ENCODE peak calls at places on chromosomes 13 and 19, in nine cellular contexts. D is CD8-positive, alpha-beta T cell; Z is AG10803; J is heart right ventricle; L is body of pancreas; I is NCI-H2081 treated with DMSO at 0.1 percent for 48 hours; A is head of caudate nucleus; M is lower lobe of right lung; C is GM13976. H is an unnamed sample.

GRCh38 chr13:46588019-46588418 is 35.0 kb downstream of the LRCH1 start:
- DNase-seq in D (no peak), M (no peak), I (no peak), L (no peak), A (no peak), J (no peak), C (no peak), Z (no peak), H (no peak)

GRCh38 chr13:33208290-33208990 is 77.1 kb downstream of the STARD13 start:
- DNase-seq in C (no peak), L (no peak), Z (no peak), I (no peak), J (no peak), A (no peak), M (no peak), D (no peak), H (no peak)

GRCh38 chr19:44846455-44847143 is 502 bp downstream of the NECTIN2 start:
- DNase-seq in D (no peak), C (no peak), J (peak), M (peak), Z (peak), A (no peak), I (no peak), L (peak), H (peak)

GRCh38 chr19:34964598-34964997 is 569 bp upstream of the ZNF792 start:
- DNase-seq in M (no peak), D (no peak), C (no peak), A (no peak), I (no peak), L (no peak), J (no peak), Z (no peak), H (no peak)

GRCh38 chr19:18202759-18203407 is 959 bp downstream of the RAB3A start:
- DNase-seq in A (peak), C (no peak), J (peak), L (peak), M (no peak), I (no peak), Z (no peak), D (no peak), H (peak)

GRCh38 chr13:26941345-26942174 is 181.0 kb upstream of the GPR12 start:
- DNase-seq in M (no peak), A (no peak), C (no peak), D (no peak), Z (peak), I (no peak), L (no peak), J (no peak), H (no peak)

GRCh38 chr19:44752816-44753618 is 4.5 kb downstream of the BCL3 start:
- DNase-seq in I (no peak), Z (peak), C (peak), L (peak), J (peak), A (peak), M (peak), D (peak), H (peak)

GRCh38 chr19:43265664-43266025 is 3.7 kb downstream of the PSG9 start:
- DNase-seq in M (no peak), Z (no peak), I (no peak), L (no peak), A (no peak), C (no peak), J (no peak), D (no peak), H (no peak)

GRCh38 chr19:16206046-16206605 is 8.4 kb downstream of the AP1M1 start:
- DNase-seq in M (no peak), J (no peak), Z (no peak), A (no peak), I (no peak), L (no peak), D (no peak), C (no peak), H (no peak)

GRCh38 chr13:20461481-20461859 is 64.2 kb downstream of the CRYL1 start:
- DNase-seq in A (no peak), J (no peak), L (no peak), M (no peak), I (no peak), C (no peak), Z (peak), D (no peak), H (no peak)

GRCh38 chr13:113836917-113837553 is 26.8 kb downstream of the GAS6 start:
- DNase-seq in D (no peak), J (peak), I (no peak), A (no peak), L (peak), M (peak), C (no peak), Z (peak), H (no peak)

GRCh38 chr19:47109541-47110375 is 3.8 kb downstream of the ZC3H4 start:
- DNase-seq in Z (peak), L (no peak), M (no peak), D (peak), I (no peak), C (no peak), A (no peak), J (no peak), H (peak)

GRCh38 chr19:48381178-48381950 is 10.0 kb downstream of the KDELR1 start:
- DNase-seq in J (no peak), C (no peak), Z (no peak), A (no peak), L (no peak), I (no peak), M (no peak), D (no peak), H (no peak)

GRCh38 chr13:78334059-78334458 is 269.3 kb downstream of the POU4F1 start:
- DNase-seq in D (no peak), Z (no peak), L (no peak), C (no peak), A (no peak), I (no peak), M (no peak), J (no peak), H (no peak)

GRCh38 chr19:40612831-40613668 is 11.9 kb downstream of the LTBP4 start:
- DNase-seq in M (peak), Z (no peak), J (no peak), I (no peak), D (peak), C (peak), L (peak), A (no peak), H (no peak)

GRCh38 chr13:113567681-113568080 is 16.9 kb upstream of the TFDP1 start:
- DNase-seq in L (no peak), D (no peak), I (no peak), C (no peak), J (no peak), M (no peak), Z (no peak), A (no peak), H (no peak)

GRCh38 chr19:45141203-45141900 is 19.4 kb downstream of the NKPD1 start:
- DNase-seq in L (no peak), I (no peak), D (no peak), A (peak), Z (no peak), C (no peak), J (no peak), M (no peak), H (no peak)

GRCh38 chr19:29040291-29040690 is 172.7 kb downstream of the UQCRFS1 start:
- DNase-seq in C (no peak), D (no peak), A (no peak), L (no peak), J (no peak), M (no peak), I (no peak), Z (no peak), H (no peak)

GRCh38 chr13:81017525-81018152 is 676.7 kb upstream of the SPRY2 start:
- DNase-seq in I (peak), A (no peak), J (no peak), C (peak), L (no peak), D (no peak), M (no peak), Z (peak), H (peak)